ENCODE peak calls at places on chromosomes 5 and 9, in seven cellular contexts. One of them, this sample, is unnamed.

GRCh38 chr5:171745602-171746001 is 40.0 kb upstream of the SMIM23 start:
- DNase-seq in stomach: no peak
- DNase-seq in SHP77: no peak
- DNase-seq in WERI-Rb-1: no peak
- DNase-seq in DMS53: no peak
- DNase-seq in LoVo: no peak
- DNase-seq in Ammon's horn: no peak
- DNase-seq in this sample: no peak

GRCh38 chr5:143922718-143923117 is 110.8 kb downstream of the HMHB1 start:
- DNase-seq in stomach: no peak
- DNase-seq in SHP77: no peak
- DNase-seq in WERI-Rb-1: no peak
- DNase-seq in DMS53: peak
- DNase-seq in LoVo: peak
- DNase-seq in Ammon's horn: no peak
- DNase-seq in this sample: peak

GRCh38 chr5:143182901-143183820 is 220.3 kb downstream of the NR3C1 start:
- DNase-seq in stomach: peak
- DNase-seq in SHP77: peak
- DNase-seq in WERI-Rb-1: no peak
- DNase-seq in DMS53: peak
- DNase-seq in LoVo: no peak
- DNase-seq in Ammon's horn: no peak
- DNase-seq in this sample: no peak

GRCh38 chr5:102222772-102223171 is 73.3 kb downstream of the SLCO4C1 start:
- DNase-seq in stomach: no peak
- DNase-seq in SHP77: peak
- DNase-seq in WERI-Rb-1: no peak
- DNase-seq in DMS53: peak
- DNase-seq in LoVo: no peak
- DNase-seq in Ammon's horn: no peak
- DNase-seq in this sample: no peak

GRCh38 chr5:72379936-72380335 is 59.8 kb downstream of the PTCD2 start:
- DNase-seq in stomach: no peak
- DNase-seq in SHP77: no peak
- DNase-seq in WERI-Rb-1: no peak
- DNase-seq in DMS53: no peak
- DNase-seq in LoVo: no peak
- DNase-seq in Ammon's horn: no peak
- DNase-seq in this sample: peak

GRCh38 chr5:61625682-61626620 is 293.9 kb downstream of the ZSWIM6 start:
- DNase-seq in stomach: peak
- DNase-seq in SHP77: no peak
- DNase-seq in WERI-Rb-1: no peak
- DNase-seq in DMS53: peak
- DNase-seq in LoVo: no peak
- DNase-seq in Ammon's horn: peak
- DNase-seq in this sample: peak

GRCh38 chr5:140342287-140342686 is 4.1 kb downstream of the HBEGF start:
- DNase-seq in stomach: no peak
- DNase-seq in SHP77: no peak
- DNase-seq in WERI-Rb-1: no peak
- DNase-seq in DMS53: no peak
- DNase-seq in LoVo: no peak
- DNase-seq in Ammon's horn: no peak
- DNase-seq in this sample: no peak

GRCh38 chr5:42985129-42986037 is 54.7 kb downstream of the ANXA2R start:
- DNase-seq in stomach: no peak
- DNase-seq in SHP77: no peak
- DNase-seq in WERI-Rb-1: no peak
- DNase-seq in DMS53: peak
- DNase-seq in LoVo: peak
- DNase-seq in Ammon's horn: no peak
- DNase-seq in this sample: peak

GRCh38 chr9:135228345-135228982 is 141.0 kb downstream of the OLFM1 start:
- DNase-seq in stomach: no peak
- DNase-seq in SHP77: no peak
- DNase-seq in WERI-Rb-1: no peak
- DNase-seq in DMS53: no peak
- DNase-seq in LoVo: no peak
- DNase-seq in Ammon's horn: no peak
- DNase-seq in this sample: no peak

GRCh38 chr5:14591548-14591947 is 10.0 kb downstream of the OTULINL start:
- DNase-seq in stomach: no peak
- DNase-seq in SHP77: no peak
- DNase-seq in WERI-Rb-1: no peak
- DNase-seq in DMS53: no peak
- DNase-seq in LoVo: no peak
- DNase-seq in Ammon's horn: no peak
- DNase-seq in this sample: peak

GRCh38 chr5:66144799-66145390 is 795 bp downstream of the SREK1 start:
- DNase-seq in stomach: no peak
- DNase-seq in SHP77: peak
- DNase-seq in WERI-Rb-1: no peak
- DNase-seq in DMS53: peak
- DNase-seq in LoVo: no peak
- DNase-seq in Ammon's horn: no peak
- DNase-seq in this sample: no peak

GRCh38 chr9:134318941-134319305 is 7.3 kb upstream of the RXRA start:
- DNase-seq in stomach: no peak
- DNase-seq in SHP77: no peak
- DNase-seq in WERI-Rb-1: no peak
- DNase-seq in DMS53: no peak
- DNase-seq in LoVo: no peak
- DNase-seq in Ammon's horn: no peak
- DNase-seq in this sample: no peak

GRCh38 chr5:74296685-74297084 is 343.8 kb downstream of the ENC1 start:
- DNase-seq in stomach: no peak
- DNase-seq in SHP77: peak
- DNase-seq in WERI-Rb-1: no peak
- DNase-seq in DMS53: no peak
- DNase-seq in LoVo: no peak
- DNase-seq in Ammon's horn: no peak
- DNase-seq in this sample: no peak

GRCh38 chr5:160089549-160089948 is 29.7 kb downstream of the PWWP2A start:
- DNase-seq in stomach: no peak
- DNase-seq in SHP77: no peak
- DNase-seq in WERI-Rb-1: no peak
- DNase-seq in DMS53: no peak
- DNase-seq in LoVo: no peak
- DNase-seq in Ammon's horn: no peak
- DNase-seq in this sample: no peak

GRCh38 chr5:55671975-55672374 is 40.1 kb downstream of the SLC38A9 start:
- DNase-seq in stomach: no peak
- DNase-seq in SHP77: no peak
- DNase-seq in WERI-Rb-1: no peak
- DNase-seq in DMS53: no peak
- DNase-seq in LoVo: no peak
- DNase-seq in Ammon's horn: no peak
- DNase-seq in this sample: peak

GRCh38 chr5:126126574-126126973 is 296.6 kb upstream of the GRAMD2B start:
- DNase-seq in stomach: no peak
- DNase-seq in SHP77: no peak
- DNase-seq in WERI-Rb-1: no peak
- DNase-seq in DMS53: no peak
- DNase-seq in LoVo: no peak
- DNase-seq in Ammon's horn: no peak
- DNase-seq in this sample: no peak

GRCh38 chr9:38067892-38068615 is 973 bp downstream of the SHB start:
- DNase-seq in stomach: no peak
- DNase-seq in SHP77: no peak
- DNase-seq in WERI-Rb-1: no peak
- DNase-seq in DMS53: peak
- DNase-seq in LoVo: no peak
- DNase-seq in Ammon's horn: no peak
- DNase-seq in this sample: peak

GRCh38 chr9:93900971-93901861 is 53.9 kb downstream of the BARX1 start:
- DNase-seq in stomach: no peak
- DNase-seq in SHP77: no peak
- DNase-seq in WERI-Rb-1: peak
- DNase-seq in DMS53: no peak
- DNase-seq in LoVo: no peak
- DNase-seq in Ammon's horn: no peak
- DNase-seq in this sample: no peak

GRCh38 chr9:78370991-78371390 is 74.1 kb downstream of the PSAT1 start:
- DNase-seq in stomach: no peak
- DNase-seq in SHP77: no peak
- DNase-seq in WERI-Rb-1: no peak
- DNase-seq in DMS53: no peak
- DNase-seq in LoVo: no peak
- DNase-seq in Ammon's horn: no peak
- DNase-seq in this sample: no peak

GRCh38 chr9:77194423-77194822 is 17.1 kb downstream of the VPS13A start:
- DNase-seq in stomach: no peak
- DNase-seq in SHP77: no peak
- DNase-seq in WERI-Rb-1: no peak
- DNase-seq in DMS53: no peak
- DNase-seq in LoVo: no peak
- DNase-seq in Ammon's horn: no peak
- DNase-seq in this sample: peak

GRCh38 chr9:126097679-126098078 is 228.9 kb upstream of the MVB12B start:
- DNase-seq in stomach: no peak
- DNase-seq in SHP77: no peak
- DNase-seq in WERI-Rb-1: no peak
- DNase-seq in DMS53: no peak
- DNase-seq in LoVo: no peak
- DNase-seq in Ammon's horn: no peak
- DNase-seq in this sample: no peak

GRCh38 chr9:81848472-81848871 is 79.8 kb upstream of the SPATA31D4 start:
- DNase-seq in stomach: no peak
- DNase-seq in SHP77: no peak
- DNase-seq in WERI-Rb-1: no peak
- DNase-seq in DMS53: peak
- DNase-seq in LoVo: no peak
- DNase-seq in Ammon's horn: peak
- DNase-seq in this sample: peak

GRCh38 chr5:83172655-83173054 is 95.3 kb downstream of the XRCC4 start:
- DNase-seq in stomach: no peak
- DNase-seq in SHP77: no peak
- DNase-seq in WERI-Rb-1: no peak
- DNase-seq in DMS53: no peak
- DNase-seq in LoVo: no peak
- DNase-seq in Ammon's horn: no peak
- DNase-seq in this sample: no peak

GRCh38 chr5:77231470-77232138 is 21.1 kb downstream of the PDE8B start:
- DNase-seq in stomach: no peak
- DNase-seq in SHP77: no peak
- DNase-seq in WERI-Rb-1: no peak
- DNase-seq in DMS53: no peak
- DNase-seq in LoVo: no peak
- DNase-seq in Ammon's horn: no peak
- DNase-seq in this sample: no peak

GRCh38 chr9:95406114-95406513 is 88.6 kb upstream of the FANCC start:
- DNase-seq in stomach: no peak
- DNase-seq in SHP77: no peak
- DNase-seq in WERI-Rb-1: no peak
- DNase-seq in DMS53: no peak
- DNase-seq in LoVo: no peak
- DNase-seq in Ammon's horn: no peak
- DNase-seq in this sample: peak

GRCh38 chr9:4382722-4383317 is 83.0 kb upstream of the GLIS3 start:
- DNase-seq in stomach: no peak
- DNase-seq in SHP77: no peak
- DNase-seq in WERI-Rb-1: no peak
- DNase-seq in DMS53: peak
- DNase-seq in LoVo: peak
- DNase-seq in Ammon's horn: peak
- DNase-seq in this sample: peak

GRCh38 chr9:2389404-2389803 is 232.2 kb upstream of the VLDLR start:
- DNase-seq in stomach: no peak
- DNase-seq in SHP77: no peak
- DNase-seq in WERI-Rb-1: no peak
- DNase-seq in DMS53: no peak
- DNase-seq in LoVo: no peak
- DNase-seq in Ammon's horn: no peak
- DNase-seq in this sample: no peak

GRCh38 chr5:159536626-159537025 is 206.3 kb upstream of the IL12B start:
- DNase-seq in stomach: no peak
- DNase-seq in SHP77: no peak
- DNase-seq in WERI-Rb-1: no peak
- DNase-seq in DMS53: no peak
- DNase-seq in LoVo: no peak
- DNase-seq in Ammon's horn: no peak
- DNase-seq in this sample: no peak

GRCh38 chr9:118059520-118060278 is 355.5 kb downstream of the TLR4 start:
- DNase-seq in stomach: peak
- DNase-seq in SHP77: no peak
- DNase-seq in WERI-Rb-1: no peak
- DNase-seq in DMS53: peak
- DNase-seq in LoVo: peak
- DNase-seq in Ammon's horn: peak
- DNase-seq in this sample: peak

GRCh38 chr5:149853019-149853648 is 91.5 kb downstream of the PDE6A start:
- DNase-seq in stomach: peak
- DNase-seq in SHP77: peak
- DNase-seq in WERI-Rb-1: peak
- DNase-seq in DMS53: peak
- DNase-seq in LoVo: peak
- DNase-seq in Ammon's horn: peak
- DNase-seq in this sample: peak

This sample was measured in EL.